ENCODE peak calls at places on chromosomes 4 and X, in nine cellular contexts. F is heart right ventricle; C is activated B cell treated with CpG ODN at 0.5 μM for 24 hours; X is chondrocyte; W is naive B cell; R is endothelial cell; L is stimulated activated CD4-positive, alpha-beta T cell treated with anti-CD3 and anti-CD28 coated beads, Interleukin-4, amount 100 ng/mL, for 4 hours; Z is T follicular helper cell; M is fibroblast of lung. B is an unnamed sample.

GRCh38 chrX:41789374-41789773 is 65.4 kb downstream of the GPR82 start:
- DNase-seq in F (no peak), C (no peak), X (no peak), W (no peak), R (no peak), L (no peak), Z (no peak), M (peak), B (no peak)

GRCh38 chrX:10526442-10526841 is 93.9 kb downstream of the MID1 start:
- DNase-seq in F (no peak), C (no peak), X (no peak), W (no peak), R (no peak), L (no peak), Z (no peak), M (peak), B (no peak)

GRCh38 chrX:140933056-140933455 is 69.3 kb upstream of the SPANXB1 start:
- DNase-seq in F (no peak), C (no peak), X (no peak), W (no peak), R (no peak), L (no peak), Z (no peak), M (peak), B (no peak)

GRCh38 chrX:130669233-130669632 is 233.8 kb downstream of the ENOX2 start:
- DNase-seq in F (no peak), C (no peak), X (no peak), W (no peak), R (no peak), L (no peak), Z (no peak), M (peak), B (no peak)

GRCh38 chr4:24842356-24842755 is 47.0 kb downstream of the SOD3 start:
- DNase-seq in F (no peak), C (no peak), X (no peak), W (no peak), R (no peak), L (no peak), Z (no peak), M (no peak), B (no peak)

GRCh38 chr4:43843501-43843900 is 605.1 kb downstream of the KCTD8 start:
- DNase-seq in F (no peak), C (no peak), X (no peak), W (no peak), R (no peak), L (no peak), Z (no peak), M (no peak), B (no peak)

GRCh38 chr4:9964884-9965283 is 56.4 kb downstream of the SLC2A9 start:
- DNase-seq in F (no peak), C (no peak), X (no peak), W (no peak), R (no peak), L (no peak), Z (no peak), M (no peak), B (no peak)

GRCh38 chrX:132216283-132216682 is 3.0 kb downstream of the RAP2C start:
- DNase-seq in F (no peak), C (no peak), X (no peak), W (no peak), R (no peak), L (no peak), Z (peak), M (peak), B (no peak)

GRCh38 chr4:123788577-123788976 is 392.0 kb downstream of the SPRY1 start:
- DNase-seq in F (no peak), C (no peak), X (no peak), W (no peak), R (no peak), L (no peak), Z (no peak), M (peak), B (no peak)

GRCh38 chr4:13067077-13067476 is 417.1 kb downstream of the RAB28 start:
- DNase-seq in F (no peak), C (no peak), X (no peak), W (no peak), R (no peak), L (no peak), Z (no peak), M (no peak), B (no peak)

GRCh38 chrX:71099736-71100135 is 4.1 kb downstream of the FOXO4 start:
- DNase-seq in F (no peak), C (no peak), X (no peak), W (no peak), R (no peak), L (no peak), Z (no peak), M (no peak), B (no peak)

GRCh38 chrX:109782994-109783711 is 50.1 kb upstream of the ACSL4 start:
- DNase-seq in F (no peak), C (no peak), X (no peak), W (no peak), R (no peak), L (no peak), Z (no peak), M (no peak), B (no peak)

GRCh38 chr4:22473268-22473667 is 42.6 kb downstream of the ADGRA3 start:
- DNase-seq in F (no peak), C (no peak), X (no peak), W (no peak), R (no peak), L (no peak), Z (no peak), M (peak), B (no peak)

GRCh38 chr4:5836943-5837342 is 55.9 kb downstream of the CRMP1 start:
- DNase-seq in F (no peak), C (no peak), X (no peak), W (no peak), R (no peak), L (no peak), Z (no peak), M (no peak), B (no peak)